ENCODE peak calls at places on chromosome 1, in five cellular contexts. X, G, J, N and A are unnamed samples. For H3K4me1, the result is how much of the 10 kb centered on the place peaks cover.

GRCh38 chr1:20574686-20575543 is 14.0 kb upstream of the CDA start:
- DNase-seq in X (peak), G (peak), J (peak), N (peak), A (peak)

GRCh38 chr1:17594026-17594425 is 54.5 kb downstream of the ARHGEF10L start:
- DNase-seq in X (no peak), G (no peak), J (no peak), N (no peak), A (no peak)

GRCh38 chr1:170095976-170096725 is 21.7 kb upstream of the KIFAP3 start:
- DNase-seq in X (peak), G (no peak), J (no peak), N (no peak), A (no peak)

GRCh38 chr1:218207194-218207593 is 77.9 kb upstream of the RRP15 start:
- DNase-seq in X (no peak), G (no peak), J (no peak), N (no peak), A (no peak)

GRCh38 chr1:88462481-88463261 is 221.4 kb upstream of the PKN2 start:
- DNase-seq in X (peak), G (peak), J (peak), N (peak), A (peak)

GRCh38 chr1:167200749-167201148 is 19.9 kb upstream of the POU2F1 start:
- DNase-seq in X (no peak), G (no peak), J (no peak), N (no peak), A (no peak)

GRCh38 chr1:35971601-35972000 is 40.7 kb downstream of the AGO3 start:
- DNase-seq in X (no peak), G (no peak), J (no peak), N (no peak), A (no peak)

GRCh38 chr1:41507152-41507720 is 22.8 kb upstream of the EDN2 start:
- DNase-seq in X (no peak), G (no peak), J (no peak), N (no peak), A (no peak)

GRCh38 chr1:112737573-112737972 is 22.4 kb upstream of the PPM1J start:
- DNase-seq in X (no peak), G (no peak), J (no peak), N (no peak), A (no peak)

GRCh38 chr1:159199901-159200300 is 4.8 kb upstream of the ACKR1 start:
- DNase-seq in X (no peak), G (no peak), J (no peak), N (no peak), A (no peak)

GRCh38 chr1:243433737-243434370 is 178.0 kb downstream of the SDCCAG8 start:
- DNase-seq in X (no peak), G (no peak), J (no peak), N (no peak), A (no peak)

GRCh38 chr1:156012051-156012817 is 8.5 kb downstream of the SSR2 start:
- DNase-seq in X (no peak), G (no peak), J (no peak), N (no peak), A (no peak)

GRCh38 chr1:26099780-26100179 is 11.8 kb upstream of the PDIK1L start:
- DNase-seq in X (no peak), G (no peak), J (no peak), N (no peak), A (no peak)

GRCh38 chr1:203096566-203096965 is 10.8 kb upstream of the MYOG start:
- DNase-seq in X (no peak), G (no peak), J (no peak), N (no peak), A (no peak)

GRCh38 chr1:15455522-15455921 is 1.0 kb upstream of the CELA2A start:
- DNase-seq in X (no peak), G (no peak), J (no peak), N (no peak), A (no peak)

GRCh38 chr1:119279441-119280415 is 88.9 kb upstream of the HAO2 start:
- DNase-seq in X (no peak), G (no peak), J (peak), N (peak), A (no peak)

GRCh38 chr1:173669491-173669941 is at the start of gene ANKRD45:
- DNase-seq in X (no peak), G (peak), J (peak), N (no peak), A (peak)

GRCh38 chr1:235423214-235423652 is 56.0 kb downstream of the TBCE start:
- DNase-seq in X (no peak), G (no peak), J (no peak), N (no peak), A (no peak)

GRCh38 chr1:225655509-225656258 is 2.8 kb upstream of the ENAH start:
- DNase-seq in X (no peak), G (no peak), J (peak), N (peak), A (peak)

GRCh38 chr1:5164155-5164554 is 509.7 kb downstream of the AJAP1 start:
- DNase-seq in X (no peak), G (no peak), J (no peak), N (no peak), A (no peak)

GRCh38 chr1:160401972-160402795 is 1.8 kb downstream of the VANGL2 start:
- DNase-seq in X (no peak), G (no peak), J (no peak), N (no peak), A (no peak)

GRCh38 chr1:160405331-160405877 is 5.0 kb downstream of the VANGL2 start:
- DNase-seq in X (no peak), G (no peak), J (no peak), N (no peak), A (no peak)

GRCh38 chr1:160404094-160404493 is 3.7 kb downstream of the VANGL2 start:
- DNase-seq in X (no peak), G (no peak), J (no peak), N (no peak), A (no peak)

GRCh38 chr1:160401487-160401805 is 1.1 kb downstream of the VANGL2 start:
- DNase-seq in X (no peak), G (no peak), J (no peak), N (no peak), A (no peak)

DNA sequence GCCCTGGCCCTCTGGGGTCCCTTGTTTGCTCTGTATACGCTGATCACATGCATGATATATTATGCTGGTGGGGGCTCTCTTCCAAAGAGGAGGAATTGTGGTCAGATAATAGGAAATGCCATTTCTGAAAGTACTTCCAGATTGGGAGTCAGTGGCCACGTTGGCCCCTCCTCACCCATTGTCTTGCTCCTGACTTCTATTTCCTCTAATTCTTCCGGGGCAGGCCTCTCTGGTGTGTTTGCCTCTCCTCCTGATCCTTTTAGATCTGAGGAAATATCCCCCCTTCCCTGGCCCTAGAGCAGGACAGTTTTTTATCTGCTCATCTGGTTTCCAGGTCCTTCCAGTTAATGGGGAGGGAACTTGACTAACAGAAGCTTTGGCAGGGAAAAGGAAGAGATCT is 2.9 kb downstream of the VANGL2 start:
- DNase-seq in X (no peak), G (no peak), J (no peak), N (no peak), A (no peak)
- H3K4me1 ChIP-seq in X (under half), G (under half), J (under half), N (under half), A (half or more)

GRCh38 chr1:227947425-227947677 is 381 bp downstream of the WNT9A start:
- DNase-seq in X (no peak), G (no peak), J (peak), N (no peak), A (no peak)

GRCh38 chr1:227947678-227948492 is at the start of gene WNT9A:
- DNase-seq in X (peak), G (peak), J (peak), N (peak), A (peak)

GRCh38 chr1:227945891-227946623 is 1.7 kb downstream of the WNT9A start:
- DNase-seq in X (no peak), G (no peak), J (peak), N (peak), A (peak)

GRCh38 chr1:227944931-227945890 is 2.5 kb downstream of the WNT9A start:
- DNase-seq in X (no peak), G (no peak), J (no peak), N (no peak), A (no peak)

GRCh38 chr1:227946624-227947424 is 908 bp downstream of the WNT9A start:
- DNase-seq in X (peak), G (peak), J (peak), N (peak), A (peak)
- H3K4me1 ChIP-seq in X (under half), G (under half), J (under half), N (under half), A (half or more)

GRCh38 chr1:81498370-81499184 is 302.2 kb upstream of the ADGRL2 start:
- DNase-seq in X (no peak), G (no peak), J (no peak), N (no peak), A (no peak)
- H3K4me1 ChIP-seq in X (under half), G (under half), J (under half), N (under half), A (under half)

DNA sequence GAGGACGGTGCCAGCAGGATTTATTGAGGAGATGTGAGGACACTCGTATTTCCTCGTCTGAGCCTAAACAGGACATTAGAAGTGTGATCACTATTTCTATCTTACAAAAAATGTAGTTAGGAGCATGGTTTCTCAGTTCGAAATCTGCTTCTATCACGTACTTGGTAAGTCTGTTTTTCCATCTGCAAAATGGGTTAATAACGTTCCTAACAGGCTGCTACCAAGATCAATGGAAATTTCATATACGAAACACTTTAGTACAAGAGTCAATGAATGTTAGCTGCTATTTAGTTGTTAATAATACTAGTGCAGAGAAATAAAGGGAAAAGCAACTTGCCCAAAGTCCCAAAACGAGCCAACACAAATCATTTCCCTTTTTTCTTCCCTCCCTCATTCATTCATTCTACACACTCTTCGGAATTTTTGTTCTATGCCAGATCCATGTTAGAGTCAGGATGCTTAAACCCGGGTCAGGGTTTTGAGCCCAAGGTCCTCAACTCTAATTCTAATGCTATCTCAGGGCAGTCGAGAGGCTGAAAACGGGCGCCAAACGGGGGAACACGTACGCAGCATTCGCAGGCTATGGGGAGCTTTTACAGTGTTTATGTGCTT is 608 bp downstream of the SNRNP40 start:
- DNase-seq in X (no peak), G (no peak), J (no peak), N (no peak), A (no peak)
- H3K4me1 ChIP-seq in X (under half), G (under half), J (under half), N (under half), A (under half)

GRCh38 chr1:110489406-110489805 is 29.6 kb downstream of the KCNA10 start:
- DNase-seq in X (no peak), G (no peak), J (no peak), N (no peak), A (no peak)
- H3K4me1 ChIP-seq in X (under half), G (under half), J (under half), N (under half), A (under half)